ENCODE peak calls at places on chromosomes 13 and 19, in eight cellular contexts. Q is lung microvascular endothelial cell; Z is HEK293T; X is fibroblast of lung; M is amniotic stem cell; R is activated naive CD4-positive, alpha-beta T cell treated with Interleukin-2 at 50 U/mL for 16 hours; A is fibroblast of pulmonary artery; S is posterior cingulate gyrus. L is an unnamed sample.

GRCh38 chr19:48351341-48351752 is 12.4 kb downstream of the TMEM143 start:
- DNase-seq in R (peak; percentile 83), Q (peak; percentile 61), Z (peak; percentile 83), M (peak; percentile 8), A (peak; percentile 65), X (peak; percentile 26), S (no peak), L (no peak)

GRCh38 chr19:15393963-15394362 is 14.4 kb upstream of the AKAP8 start:
- DNase-seq in X (no peak), S (no peak), M (no peak), A (no peak), Z (no peak), R (no peak), Q (no peak), L (peak; percentile 63)

GRCh38 chr19:57887195-57887941 is 1.5 kb downstream of the ZNF814 start:
- DNase-seq in R (no peak), X (peak; percentile 55), S (no peak), Z (no peak), M (no peak), A (peak; percentile 48), Q (no peak), L (no peak)

GRCh38 chr19:48868196-48868886 is at the start of gene PLEKHA4:
- DNase-seq in S (no peak), X (peak; percentile 61), Z (no peak), M (no peak), Q (no peak), A (peak; percentile 58), R (no peak), L (no peak)

GRCh38 chr13:20118268-20119140 is 42.3 kb downstream of the GJA3 start:
- DNase-seq in A (peak; percentile 32), Q (no peak), M (no peak), Z (peak; percentile 11), S (peak; percentile 12), R (no peak), X (peak; percentile 57), L (no peak)

GRCh38 chr19:8373867-8374813 is 10.2 kb downstream of the ANGPTL4 start:
- DNase-seq in X (no peak), R (no peak), Q (no peak), S (no peak), A (no peak), Z (no peak), M (no peak), L (no peak)

GRCh38 chr13:112250788-112251445 is 125.2 kb upstream of the SPACA7 start:
- DNase-seq in R (no peak), X (no peak), S (no peak), M (no peak), Z (no peak), A (no peak), Q (no peak), L (no peak)

GRCh38 chr13:111962431-111962891 is 104.5 kb upstream of the SOX1 start:
- DNase-seq in R (no peak), Z (no peak), M (no peak), A (no peak), Q (no peak), X (no peak), S (no peak), L (no peak)

L was measured in fibroblast of the conjunctiva.